ENCODE peak calls at places on chromosomes 4 and X, in seven cellular contexts. One of them, this sample, is unnamed.

GRCh38 chr4:57374866-57375595 is 264.8 kb upstream of the IGFBP7 start:
- DNase-seq in AG10803: peak; percentile 20
- DNase-seq in OCI-LY7: no peak
- DNase-seq in B cell: no peak
- DNase-seq in MCF 10A: no peak
- DNase-seq in cardiac muscle cell: no peak
- DNase-seq in spleen: no peak
- DNase-seq in this sample: no peak

GRCh38 chrX:40171513-40172168 is 73.9 kb upstream of the BCOR start:
- DNase-seq in AG10803: peak; percentile 58
- DNase-seq in OCI-LY7: peak; percentile 66
- DNase-seq in B cell: peak; percentile 64
- DNase-seq in MCF 10A: no peak
- DNase-seq in cardiac muscle cell: peak; percentile 63
- DNase-seq in spleen: peak; percentile 86
- DNase-seq in this sample: no peak

GRCh38 chr4:138609943-138610350 is 367.8 kb upstream of the SLC7A11 start:
- DNase-seq in AG10803: peak; percentile 60
- DNase-seq in OCI-LY7: no peak
- DNase-seq in B cell: no peak
- DNase-seq in MCF 10A: peak; percentile 23
- DNase-seq in cardiac muscle cell: no peak
- DNase-seq in spleen: no peak
- DNase-seq in this sample: no peak

GRCh38 chrX:20665441-20665840 is 398.7 kb upstream of the RPS6KA3 start:
- DNase-seq in AG10803: peak; percentile 79
- DNase-seq in OCI-LY7: no peak
- DNase-seq in B cell: no peak
- DNase-seq in MCF 10A: no peak
- DNase-seq in cardiac muscle cell: no peak
- DNase-seq in spleen: no peak
- DNase-seq in this sample: no peak

GRCh38 chrX:63526863-63527262 is 175.7 kb upstream of the SPIN4 start:
- DNase-seq in AG10803: no peak
- DNase-seq in OCI-LY7: no peak
- DNase-seq in B cell: no peak
- DNase-seq in MCF 10A: no peak
- DNase-seq in cardiac muscle cell: no peak
- DNase-seq in spleen: no peak
- DNase-seq in this sample: no peak

GRCh38 chr4:63693321-63693720 is 715.9 kb downstream of the TECRL start:
- DNase-seq in AG10803: no peak
- DNase-seq in OCI-LY7: no peak
- DNase-seq in B cell: no peak
- DNase-seq in MCF 10A: peak; percentile 25
- DNase-seq in cardiac muscle cell: no peak
- DNase-seq in spleen: no peak
- DNase-seq in this sample: no peak

GRCh38 chr4:98516042-98516440 is 142.4 kb downstream of the TSPAN5 start:
- DNase-seq in AG10803: peak; percentile 78
- DNase-seq in OCI-LY7: no peak
- DNase-seq in B cell: no peak
- DNase-seq in MCF 10A: peak; percentile 82
- DNase-seq in cardiac muscle cell: no peak
- DNase-seq in spleen: no peak
- DNase-seq in this sample: no peak

GRCh38 chr4:159674241-159674640 is 571.4 kb downstream of the RAPGEF2 start:
- DNase-seq in AG10803: no peak
- DNase-seq in OCI-LY7: no peak
- DNase-seq in B cell: no peak
- DNase-seq in MCF 10A: no peak
- DNase-seq in cardiac muscle cell: no peak
- DNase-seq in spleen: no peak
- DNase-seq in this sample: no peak

GRCh38 chr4:140012688-140013087 is 141.3 kb downstream of the MAML3 start:
- DNase-seq in AG10803: peak; percentile 40
- DNase-seq in OCI-LY7: peak; percentile 37
- DNase-seq in B cell: peak; percentile 69
- DNase-seq in MCF 10A: peak; percentile 86
- DNase-seq in cardiac muscle cell: peak; percentile 60
- DNase-seq in spleen: no peak
- DNase-seq in this sample: no peak

GRCh38 chrX:38612281-38612680 is 50.9 kb downstream of the TSPAN7 start:
- DNase-seq in AG10803: no peak
- DNase-seq in OCI-LY7: no peak
- DNase-seq in B cell: no peak
- DNase-seq in MCF 10A: no peak
- DNase-seq in cardiac muscle cell: no peak
- DNase-seq in spleen: no peak
- DNase-seq in this sample: no peak

GRCh38 chr4:150280081-150280950 is 202.1 kb downstream of the DCLK2 start:
- DNase-seq in AG10803: peak; percentile 88
- DNase-seq in OCI-LY7: no peak
- DNase-seq in B cell: no peak
- DNase-seq in MCF 10A: peak; percentile 83
- DNase-seq in cardiac muscle cell: no peak
- DNase-seq in spleen: no peak
- DNase-seq in this sample: no peak

GRCh38 chr4:133483600-133484246 is 334.6 kb downstream of the PCDH10 start:
- DNase-seq in AG10803: no peak
- DNase-seq in OCI-LY7: no peak
- DNase-seq in B cell: no peak
- DNase-seq in MCF 10A: peak; percentile 61
- DNase-seq in cardiac muscle cell: peak; percentile 31
- DNase-seq in spleen: no peak
- DNase-seq in this sample: no peak

GRCh38 chr4:108370291-108370690 is 201.6 kb upstream of the LEF1 start:
- DNase-seq in AG10803: no peak
- DNase-seq in OCI-LY7: no peak
- DNase-seq in B cell: no peak
- DNase-seq in MCF 10A: no peak
- DNase-seq in cardiac muscle cell: no peak
- DNase-seq in spleen: no peak
- DNase-seq in this sample: peak; percentile 24

GRCh38 chrX:40887476-40887875 is 152.1 kb upstream of the MED14 start:
- DNase-seq in AG10803: peak; percentile 58
- DNase-seq in OCI-LY7: no peak
- DNase-seq in B cell: no peak
- DNase-seq in MCF 10A: no peak
- DNase-seq in cardiac muscle cell: no peak
- DNase-seq in spleen: no peak
- DNase-seq in this sample: no peak

GRCh38 chr4:114601304-114602052 is 2.9 kb downstream of the UGT8 start:
- DNase-seq in AG10803: no peak
- DNase-seq in OCI-LY7: peak; percentile 75
- DNase-seq in B cell: peak; percentile 53
- DNase-seq in MCF 10A: no peak
- DNase-seq in cardiac muscle cell: no peak
- DNase-seq in spleen: no peak
- DNase-seq in this sample: no peak

GRCh38 chr4:4575284-4576211 is 33.7 kb upstream of the STX18 start:
- DNase-seq in AG10803: peak; percentile 62
- DNase-seq in OCI-LY7: no peak
- DNase-seq in B cell: peak; percentile 83
- DNase-seq in MCF 10A: peak; percentile 22
- DNase-seq in cardiac muscle cell: peak; percentile 88
- DNase-seq in spleen: peak; percentile 86
- DNase-seq in this sample: peak; percentile 62

GRCh38 chrX:41441934-41442823 is 5.0 kb upstream of the NYX start:
- DNase-seq in AG10803: peak; percentile 90
- DNase-seq in OCI-LY7: peak; percentile 88
- DNase-seq in B cell: peak; percentile 89
- DNase-seq in MCF 10A: peak; percentile 92
- DNase-seq in cardiac muscle cell: peak; percentile 82
- DNase-seq in spleen: peak; percentile 96
- DNase-seq in this sample: peak; percentile 81

GRCh38 chr4:147891476-147892115 is 159.7 kb downstream of the ARHGAP10 start:
- DNase-seq in AG10803: peak; percentile 47
- DNase-seq in OCI-LY7: no peak
- DNase-seq in B cell: no peak
- DNase-seq in MCF 10A: no peak
- DNase-seq in cardiac muscle cell: no peak
- DNase-seq in spleen: no peak
- DNase-seq in this sample: no peak

GRCh38 chrX:39772057-39772832 is 325.5 kb downstream of the BCOR start:
- DNase-seq in AG10803: no peak
- DNase-seq in OCI-LY7: no peak
- DNase-seq in B cell: no peak
- DNase-seq in MCF 10A: no peak
- DNase-seq in cardiac muscle cell: peak; percentile 81
- DNase-seq in spleen: peak; percentile 78
- DNase-seq in this sample: no peak

GRCh38 chr4:35166437-35166836 is 1077.9 kb downstream of the ARAP2 start:
- DNase-seq in AG10803: no peak
- DNase-seq in OCI-LY7: no peak
- DNase-seq in B cell: no peak
- DNase-seq in MCF 10A: peak; percentile 83
- DNase-seq in cardiac muscle cell: no peak
- DNase-seq in spleen: no peak
- DNase-seq in this sample: no peak

GRCh38 chr4:8350326-8350725 is 80.8 kb downstream of the HTRA3 start:
- DNase-seq in AG10803: no peak
- DNase-seq in OCI-LY7: no peak
- DNase-seq in B cell: no peak
- DNase-seq in MCF 10A: no peak
- DNase-seq in cardiac muscle cell: no peak
- DNase-seq in spleen: no peak
- DNase-seq in this sample: no peak

GRCh38 chr4:2837904-2838496 is 5.6 kb upstream of the ADD1 start:
- DNase-seq in AG10803: peak; percentile 62
- DNase-seq in OCI-LY7: peak; percentile 82
- DNase-seq in B cell: peak; percentile 75
- DNase-seq in MCF 10A: no peak
- DNase-seq in cardiac muscle cell: no peak
- DNase-seq in spleen: peak; percentile 94
- DNase-seq in this sample: peak; percentile 68

GRCh38 chr4:158077835-158078234 is 95.0 kb downstream of the GASK1B start:
- DNase-seq in AG10803: no peak
- DNase-seq in OCI-LY7: no peak
- DNase-seq in B cell: no peak
- DNase-seq in MCF 10A: no peak
- DNase-seq in cardiac muscle cell: no peak
- DNase-seq in spleen: no peak
- DNase-seq in this sample: no peak

GRCh38 chr4:121900132-121900983 is 30.1 kb upstream of the BBS7 start:
- DNase-seq in AG10803: peak; percentile 59
- DNase-seq in OCI-LY7: peak; percentile 65
- DNase-seq in B cell: peak; percentile 55
- DNase-seq in MCF 10A: peak; percentile 73
- DNase-seq in cardiac muscle cell: peak; percentile 69
- DNase-seq in spleen: no peak
- DNase-seq in this sample: peak; percentile 21

GRCh38 chr4:176271749-176272148 is 2.7 kb upstream of the ASB5 start:
- DNase-seq in AG10803: peak; percentile 55
- DNase-seq in OCI-LY7: no peak
- DNase-seq in B cell: no peak
- DNase-seq in MCF 10A: no peak
- DNase-seq in cardiac muscle cell: no peak
- DNase-seq in spleen: no peak
- DNase-seq in this sample: no peak

GRCh38 chr4:94653095-94653649 is 104.6 kb upstream of the BMPR1B start:
- DNase-seq in AG10803: no peak
- DNase-seq in OCI-LY7: no peak
- DNase-seq in B cell: no peak
- DNase-seq in MCF 10A: no peak
- DNase-seq in cardiac muscle cell: no peak
- DNase-seq in spleen: no peak
- DNase-seq in this sample: no peak

GRCh38 chr4:154490261-154490588 is 1.4 kb downstream of the DCHS2 start:
- DNase-seq in AG10803: no peak
- DNase-seq in OCI-LY7: no peak
- DNase-seq in B cell: peak; percentile 27
- DNase-seq in MCF 10A: no peak
- DNase-seq in cardiac muscle cell: no peak
- DNase-seq in spleen: peak; percentile 72
- DNase-seq in this sample: no peak

GRCh38 chr4:1058198-1058996 is 47.0 kb downstream of the FGFRL1 start:
- DNase-seq in AG10803: no peak
- DNase-seq in OCI-LY7: no peak
- DNase-seq in B cell: no peak
- DNase-seq in MCF 10A: no peak
- DNase-seq in cardiac muscle cell: peak; percentile 76
- DNase-seq in spleen: no peak
- DNase-seq in this sample: no peak

GRCh38 chrX:11509786-11510185 is 155.9 kb downstream of the ARHGAP6 start:
- DNase-seq in AG10803: no peak
- DNase-seq in OCI-LY7: no peak
- DNase-seq in B cell: no peak
- DNase-seq in MCF 10A: no peak
- DNase-seq in cardiac muscle cell: no peak
- DNase-seq in spleen: no peak
- DNase-seq in this sample: no peak

GRCh38 chrX:11499076-11500044 is 166.4 kb downstream of the ARHGAP6 start:
- DNase-seq in AG10803: peak; percentile 42
- DNase-seq in OCI-LY7: no peak
- DNase-seq in B cell: no peak
- DNase-seq in MCF 10A: peak; percentile 44
- DNase-seq in cardiac muscle cell: no peak
- DNase-seq in spleen: no peak
- DNase-seq in this sample: no peak

GRCh38 chrX:11504234-11504633 is 161.5 kb downstream of the ARHGAP6 start:
- DNase-seq in AG10803: no peak
- DNase-seq in OCI-LY7: peak; percentile 7
- DNase-seq in B cell: no peak
- DNase-seq in MCF 10A: no peak
- DNase-seq in cardiac muscle cell: no peak
- DNase-seq in spleen: no peak
- DNase-seq in this sample: no peak
- TF ChIP-seq CTCF in AG10803: no peak
- TF ChIP-seq CTCF in OCI-LY7: peak; percentile 59
- TF ChIP-seq CTCF in B cell: no peak
- TF ChIP-seq CTCF in MCF 10A: no peak
- TF ChIP-seq CTCF in cardiac muscle cell: no peak
- TF ChIP-seq CTCF in spleen: no peak
- TF ChIP-seq CTCF in this sample: no peak

GRCh38 chr4:185304944-185305690 is 90.6 kb downstream of the LRP2BP start:
- DNase-seq in AG10803: no peak
- DNase-seq in OCI-LY7: peak; percentile 94
- DNase-seq in B cell: peak; percentile 67
- DNase-seq in MCF 10A: peak; percentile 13
- DNase-seq in cardiac muscle cell: peak; percentile 48
- DNase-seq in spleen: no peak
- DNase-seq in this sample: no peak
- TF ChIP-seq CTCF in AG10803: peak; percentile 42
- TF ChIP-seq CTCF in OCI-LY7: peak; percentile 94
- TF ChIP-seq CTCF in B cell: peak; percentile 70
- TF ChIP-seq CTCF in MCF 10A: peak; percentile 34
- TF ChIP-seq CTCF in cardiac muscle cell: peak; percentile 38
- TF ChIP-seq CTCF in spleen: peak; percentile 45
- TF ChIP-seq CTCF in this sample: no peak

GRCh38 chrX:31658360-31658759 is 586.5 kb upstream of the FTHL17 start:
- DNase-seq in AG10803: peak; percentile 33
- DNase-seq in OCI-LY7: peak; percentile 31
- DNase-seq in B cell: peak; percentile 0
- DNase-seq in MCF 10A: peak; percentile 42
- DNase-seq in cardiac muscle cell: peak; percentile 30
- DNase-seq in spleen: no peak
- DNase-seq in this sample: no peak
- TF ChIP-seq CTCF in AG10803: peak; percentile 55
- TF ChIP-seq CTCF in OCI-LY7: peak; percentile 81
- TF ChIP-seq CTCF in B cell: peak; percentile 34
- TF ChIP-seq CTCF in MCF 10A: peak; percentile 42
- TF ChIP-seq CTCF in cardiac muscle cell: peak; percentile 41
- TF ChIP-seq CTCF in spleen: peak; percentile 35
- TF ChIP-seq CTCF in this sample: no peak

GRCh38 chr4:169009281-169010124 is 552 bp downstream of the CBR4 start:
- DNase-seq in AG10803: peak; percentile 50
- DNase-seq in OCI-LY7: peak; percentile 80
- DNase-seq in B cell: peak; percentile 69
- DNase-seq in MCF 10A: peak; percentile 69
- DNase-seq in cardiac muscle cell: peak; percentile 76
- DNase-seq in spleen: peak; percentile 94
- DNase-seq in this sample: peak; percentile 55
- TF ChIP-seq CTCF in AG10803: peak; percentile 40
- TF ChIP-seq CTCF in OCI-LY7: peak; percentile 71
- TF ChIP-seq CTCF in B cell: peak; percentile 49
- TF ChIP-seq CTCF in MCF 10A: no peak
- TF ChIP-seq CTCF in cardiac muscle cell: peak; percentile 23
- TF ChIP-seq CTCF in spleen: no peak
- TF ChIP-seq CTCF in this sample: peak; percentile 39

This sample was measured in natural killer cell.